ENCODE peak calls at places on chromosomes 16 and 17, in five cellular contexts. J is fibroblast of lung, K is OCI-LY7, T is NCI-H345, C is renal cortical epithelial cell. O is an unnamed sample.

GRCh38 chr16:27960619-27961295 is 102.8 kb downstream of the GSG1L start:
- DNase-seq in J (no peak), K (no peak), T (no peak), C (no peak), O (no peak)

GRCh38 chr17:48554412-48555090 is 9.6 kb upstream of the HOXB2 start:
- DNase-seq in J (peak; percentile 55), K (no peak), T (peak; percentile 18), C (no peak), O (no peak)

GRCh38 chr17:80724723-80725388 is 180.2 kb downstream of the RPTOR start:
- DNase-seq in J (peak; percentile 84), K (no peak), T (no peak), C (peak; percentile 57), O (peak; percentile 11)

GRCh38 chr17:11144358-11145233 is 96.4 kb upstream of the SHISA6 start:
- DNase-seq in J (peak; percentile 33), K (peak; percentile 12), T (peak; percentile 7), C (peak; percentile 3), O (peak; percentile 18)

GRCh38 chr17:82065638-82066303 is at the start of gene DUS1L:
- DNase-seq in J (peak; percentile 61), K (peak; percentile 84), T (peak; percentile 72), C (no peak), O (peak; percentile 34)

GRCh38 chr17:76422406-76422805 is 30.5 kb downstream of the UBE2O start:
- DNase-seq in J (no peak), K (no peak), T (no peak), C (no peak), O (no peak)

GRCh38 chr16:16052916-16053315 is 103.5 kb downstream of the ABCC1 start:
- DNase-seq in J (peak; percentile 62), K (no peak), T (no peak), C (peak; percentile 31), O (no peak)

GRCh38 chr17:28950752-28951427 is 428 bp downstream of the PHF12 start:
- DNase-seq in J (no peak), K (no peak), T (no peak), C (no peak), O (no peak)

GRCh38 chr16:70331588-70332358 is 14.9 kb upstream of the DDX19A start:
- DNase-seq in J (peak; percentile 9), K (peak; percentile 34), T (no peak), C (no peak), O (peak; percentile 25)

GRCh38 chr16:60989592-60989991 is 1046.6 kb downstream of the CDH8 start:
- DNase-seq in J (no peak), K (no peak), T (no peak), C (no peak), O (no peak)

GRCh38 chr17:31310877-31311276 is 3.0 kb downstream of the EVI2B start:
- DNase-seq in J (no peak), K (peak; percentile 81), T (no peak), C (no peak), O (no peak)

GRCh38 chr17:32621612-32622312 is 135.0 kb downstream of the CDK5R1 start:
- DNase-seq in J (peak; percentile 14), K (no peak), T (no peak), C (peak; percentile 40), O (no peak)

GRCh38 chr17:2797632-2798031 is 1.4 kb downstream of the RAP1GAP2 start:
- DNase-seq in J (no peak), K (no peak), T (no peak), C (no peak), O (no peak)

GRCh38 chr16:56686758-56687157 is 4.5 kb downstream of the MT1X start:
- DNase-seq in J (no peak), K (no peak), T (no peak), C (no peak), O (no peak)

GRCh38 chr16:22624759-22625533 is 114.3 kb downstream of the NPIPB5 start:
- DNase-seq in J (no peak), K (no peak), T (no peak), C (no peak), O (no peak)

GRCh38 chr16:64343061-64343819 is 778.6 kb downstream of the CDH11 start:
- DNase-seq in J (no peak), K (no peak), T (no peak), C (no peak), O (no peak)

GRCh38 chr16:55508941-55509920 is at the start of gene LPCAT2:
- DNase-seq in J (peak; percentile 86), K (no peak), T (peak; percentile 54), C (peak; percentile 53), O (peak; percentile 51)

GRCh38 chr17:69936996-69937395 is 138.0 kb upstream of the KCNJ16 start:
- DNase-seq in J (no peak), K (no peak), T (no peak), C (no peak), O (no peak)

GRCh38 chr16:81558444-81559175 is 114.0 kb downstream of the CMIP start:
- DNase-seq in J (no peak), K (no peak), T (no peak), C (no peak), O (no peak)

GRCh38 chr16:3461120-3461519 is 17.6 kb downstream of the NAA60 start:
- DNase-seq in J (no peak), K (peak; percentile 51), T (no peak), C (no peak), O (no peak)

GRCh38 chr17:82923366-82924113 is 83.7 kb upstream of the ZNF750 start:
- DNase-seq in J (no peak), K (peak; percentile 93), T (peak; percentile 43), C (no peak), O (no peak)

O was measured in Caki2.